ENCODE peak calls at places on chromosomes 1 and 21, in eight cellular contexts. One of them, this sample, is unnamed.

GRCh38 chr1:165173818-165174217 is 182.7 kb downstream of the LMX1A start:
- DNase-seq in breast epithelium: no peak
- DNase-seq in stomach: no peak
- DNase-seq in IMR-90: no peak
- DNase-seq in tibial nerve: no peak
- DNase-seq in esophagus squamous epithelium: no peak
- DNase-seq in heart left ventricle: no peak
- DNase-seq in K562: no peak
- DNase-seq in this sample: no peak

GRCh38 chr21:38306407-38306806 is 49.6 kb downstream of the KCNJ15 start:
- DNase-seq in breast epithelium: no peak
- DNase-seq in stomach: no peak
- DNase-seq in IMR-90: peak; percentile 96
- DNase-seq in tibial nerve: no peak
- DNase-seq in esophagus squamous epithelium: no peak
- DNase-seq in heart left ventricle: no peak
- DNase-seq in K562: no peak
- DNase-seq in this sample: no peak

GRCh38 chr1:161727343-161727924 is 6.1 kb downstream of the FCRLB start:
- DNase-seq in breast epithelium: no peak
- DNase-seq in stomach: no peak
- DNase-seq in IMR-90: peak; percentile 84
- DNase-seq in tibial nerve: peak; percentile 11
- DNase-seq in esophagus squamous epithelium: no peak
- DNase-seq in heart left ventricle: no peak
- DNase-seq in K562: peak; percentile 52
- DNase-seq in this sample: no peak

GRCh38 chr21:33105088-33105487 is 35.1 kb downstream of the OLIG1 start:
- DNase-seq in breast epithelium: no peak
- DNase-seq in stomach: no peak
- DNase-seq in IMR-90: no peak
- DNase-seq in tibial nerve: no peak
- DNase-seq in esophagus squamous epithelium: no peak
- DNase-seq in heart left ventricle: no peak
- DNase-seq in K562: no peak
- DNase-seq in this sample: peak; percentile 26

GRCh38 chr1:169105434-169106094 is 926 bp upstream of the ATP1B1 start:
- DNase-seq in breast epithelium: peak; percentile 80
- DNase-seq in stomach: peak; percentile 96
- DNase-seq in IMR-90: no peak
- DNase-seq in tibial nerve: no peak
- DNase-seq in esophagus squamous epithelium: no peak
- DNase-seq in heart left ventricle: peak; percentile 85
- DNase-seq in K562: peak; percentile 42
- DNase-seq in this sample: peak; percentile 54

GRCh38 chr1:63790989-63791388 is 17.2 kb downstream of the ROR1 start:
- DNase-seq in breast epithelium: no peak
- DNase-seq in stomach: no peak
- DNase-seq in IMR-90: no peak
- DNase-seq in tibial nerve: no peak
- DNase-seq in esophagus squamous epithelium: no peak
- DNase-seq in heart left ventricle: no peak
- DNase-seq in K562: no peak
- DNase-seq in this sample: no peak

GRCh38 chr21:16427587-16428087 is 697.9 kb downstream of the USP25 start:
- DNase-seq in breast epithelium: no peak
- DNase-seq in stomach: no peak
- DNase-seq in IMR-90: no peak
- DNase-seq in tibial nerve: no peak
- DNase-seq in esophagus squamous epithelium: no peak
- DNase-seq in heart left ventricle: no peak
- DNase-seq in K562: no peak
- DNase-seq in this sample: no peak

GRCh38 chr1:181482001-181482430 is 1.3 kb upstream of the CACNA1E start:
- DNase-seq in breast epithelium: no peak
- DNase-seq in stomach: no peak
- DNase-seq in IMR-90: no peak
- DNase-seq in tibial nerve: no peak
- DNase-seq in esophagus squamous epithelium: no peak
- DNase-seq in heart left ventricle: no peak
- DNase-seq in K562: no peak
- DNase-seq in this sample: no peak

GRCh38 chr21:26449161-26449560 is 123.9 kb downstream of the CYYR1 start:
- DNase-seq in breast epithelium: no peak
- DNase-seq in stomach: no peak
- DNase-seq in IMR-90: peak; percentile 43
- DNase-seq in tibial nerve: no peak
- DNase-seq in esophagus squamous epithelium: no peak
- DNase-seq in heart left ventricle: no peak
- DNase-seq in K562: no peak
- DNase-seq in this sample: no peak

GRCh38 chr1:76939107-76939816 is 72.0 kb downstream of the ST6GALNAC5 start:
- DNase-seq in breast epithelium: no peak
- DNase-seq in stomach: no peak
- DNase-seq in IMR-90: peak; percentile 37
- DNase-seq in tibial nerve: no peak
- DNase-seq in esophagus squamous epithelium: no peak
- DNase-seq in heart left ventricle: no peak
- DNase-seq in K562: no peak
- DNase-seq in this sample: no peak

GRCh38 chr1:87084247-87084836 is 169.9 kb downstream of the HS2ST1 start:
- DNase-seq in breast epithelium: no peak
- DNase-seq in stomach: no peak
- DNase-seq in IMR-90: peak; percentile 60
- DNase-seq in tibial nerve: no peak
- DNase-seq in esophagus squamous epithelium: no peak
- DNase-seq in heart left ventricle: no peak
- DNase-seq in K562: peak; percentile 15
- DNase-seq in this sample: no peak

GRCh38 chr21:35051287-35051818 is 2.3 kb upstream of the RUNX1 start:
- DNase-seq in breast epithelium: peak; percentile 69
- DNase-seq in stomach: peak; percentile 89
- DNase-seq in IMR-90: peak; percentile 80
- DNase-seq in tibial nerve: peak; percentile 62
- DNase-seq in esophagus squamous epithelium: peak; percentile 42
- DNase-seq in heart left ventricle: peak; percentile 83
- DNase-seq in K562: peak; percentile 95
- DNase-seq in this sample: peak; percentile 96

GRCh38 chr21:41611966-41612606 is 104.1 kb upstream of the TMPRSS2 start:
- DNase-seq in breast epithelium: peak; percentile 59
- DNase-seq in stomach: peak; percentile 63
- DNase-seq in IMR-90: peak; percentile 15
- DNase-seq in tibial nerve: no peak
- DNase-seq in esophagus squamous epithelium: no peak
- DNase-seq in heart left ventricle: no peak
- DNase-seq in K562: peak; percentile 30
- DNase-seq in this sample: no peak

GRCh38 chr1:19254416-19254815 is 2.8 kb downstream of the MRTO4 start:
- DNase-seq in breast epithelium: no peak
- DNase-seq in stomach: no peak
- DNase-seq in IMR-90: no peak
- DNase-seq in tibial nerve: no peak
- DNase-seq in esophagus squamous epithelium: no peak
- DNase-seq in heart left ventricle: no peak
- DNase-seq in K562: no peak
- DNase-seq in this sample: no peak

GRCh38 chr1:3872546-3872945 is 15.3 kb downstream of the DFFB start:
- DNase-seq in breast epithelium: no peak
- DNase-seq in stomach: no peak
- DNase-seq in IMR-90: no peak
- DNase-seq in tibial nerve: no peak
- DNase-seq in esophagus squamous epithelium: no peak
- DNase-seq in heart left ventricle: no peak
- DNase-seq in K562: no peak
- DNase-seq in this sample: no peak

GRCh38 chr1:15430787-15431570 is 7.3 kb upstream of the CTRC start:
- DNase-seq in breast epithelium: peak; percentile 36
- DNase-seq in stomach: peak; percentile 82
- DNase-seq in IMR-90: peak; percentile 36
- DNase-seq in tibial nerve: peak; percentile 82
- DNase-seq in esophagus squamous epithelium: no peak
- DNase-seq in heart left ventricle: peak; percentile 68
- DNase-seq in K562: peak; percentile 81
- DNase-seq in this sample: peak; percentile 95

GRCh38 chr1:55212349-55213028 is 2.7 kb downstream of the USP24 start:
- DNase-seq in breast epithelium: no peak
- DNase-seq in stomach: no peak
- DNase-seq in IMR-90: no peak
- DNase-seq in tibial nerve: no peak
- DNase-seq in esophagus squamous epithelium: no peak
- DNase-seq in heart left ventricle: no peak
- DNase-seq in K562: no peak
- DNase-seq in this sample: no peak

GRCh38 chr1:89894210-89894668 is 73.4 kb downstream of the LRRC8D start:
- DNase-seq in breast epithelium: no peak
- DNase-seq in stomach: no peak
- DNase-seq in IMR-90: peak; percentile 91
- DNase-seq in tibial nerve: no peak
- DNase-seq in esophagus squamous epithelium: no peak
- DNase-seq in heart left ventricle: no peak
- DNase-seq in K562: peak; percentile 62
- DNase-seq in this sample: no peak

GRCh38 chr1:2314803-2315710 is 76.3 kb downstream of the MORN1 start:
- DNase-seq in breast epithelium: no peak
- DNase-seq in stomach: peak; percentile 37
- DNase-seq in IMR-90: peak; percentile 39
- DNase-seq in tibial nerve: no peak
- DNase-seq in esophagus squamous epithelium: no peak
- DNase-seq in heart left ventricle: peak; percentile 87
- DNase-seq in K562: peak; percentile 62
- DNase-seq in this sample: peak; percentile 94

GRCh38 chr1:33698316-33699035 is 165.4 kb upstream of the HMGB4 start:
- DNase-seq in breast epithelium: no peak
- DNase-seq in stomach: no peak
- DNase-seq in IMR-90: no peak
- DNase-seq in tibial nerve: no peak
- DNase-seq in esophagus squamous epithelium: no peak
- DNase-seq in heart left ventricle: no peak
- DNase-seq in K562: no peak
- DNase-seq in this sample: no peak

DNA sequence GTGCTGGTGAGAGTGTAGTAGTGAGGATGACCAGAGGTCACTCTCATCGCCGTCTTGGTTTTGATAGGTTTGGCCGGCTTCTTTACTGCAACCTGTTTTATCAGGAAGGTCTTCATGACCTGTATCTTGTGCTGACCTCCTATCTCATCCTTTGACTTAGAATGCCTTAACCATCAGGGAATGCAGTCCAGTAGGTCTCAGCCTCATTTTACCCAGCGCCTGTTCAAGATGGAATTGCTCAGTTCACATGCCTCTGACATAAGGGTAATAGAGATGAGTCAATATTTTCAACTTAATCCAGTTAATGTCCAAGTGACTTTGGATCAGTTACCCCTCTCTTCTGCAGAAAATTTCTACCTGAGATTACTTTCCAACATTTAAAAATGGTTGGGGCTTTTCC is 4.6 kb downstream of the NID1 start:
- DNase-seq in breast epithelium: no peak
- DNase-seq in stomach: no peak
- DNase-seq in IMR-90: no peak
- DNase-seq in tibial nerve: no peak
- DNase-seq in esophagus squamous epithelium: no peak
- DNase-seq in heart left ventricle: no peak
- DNase-seq in K562: no peak
- DNase-seq in this sample: no peak
- H3K4me3 ChIP-seq in breast epithelium: no peak overlapping the region
- H3K4me3 ChIP-seq in stomach: peak overlapping the region; percentile 25
- H3K4me3 ChIP-seq in IMR-90: no peak overlapping the region
- H3K4me3 ChIP-seq in tibial nerve: no peak overlapping the region
- H3K4me3 ChIP-seq in esophagus squamous epithelium: no peak overlapping the region
- H3K4me3 ChIP-seq in heart left ventricle: no peak overlapping the region
- H3K4me3 ChIP-seq in K562: no peak overlapping the region
- H3K4me3 ChIP-seq in this sample: no peak overlapping the region

DNA sequence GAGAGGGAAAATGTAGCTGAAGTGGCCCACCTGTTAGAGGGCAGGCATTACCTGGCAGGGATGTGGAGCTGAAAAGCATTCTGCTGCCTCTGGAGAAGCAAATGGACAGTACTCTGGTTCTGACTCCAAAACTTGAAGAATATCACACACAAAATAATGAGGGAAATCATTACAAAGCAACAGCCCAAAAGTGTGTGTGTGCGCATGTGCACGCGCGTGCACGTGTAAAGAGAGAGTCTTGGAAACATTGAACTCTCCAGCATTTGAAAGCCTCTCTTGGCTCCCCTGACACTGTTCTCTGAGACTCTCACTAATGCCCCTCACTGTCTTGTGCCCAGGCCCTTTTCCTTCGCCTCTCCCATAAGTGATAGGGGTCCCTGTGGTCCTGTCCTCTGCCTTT is 2.3 kb upstream of the VTCN1 start:
- DNase-seq in breast epithelium: no peak
- DNase-seq in stomach: no peak
- DNase-seq in IMR-90: no peak
- DNase-seq in tibial nerve: no peak
- DNase-seq in esophagus squamous epithelium: no peak
- DNase-seq in heart left ventricle: no peak
- DNase-seq in K562: no peak
- DNase-seq in this sample: no peak
- TF ChIP-seq POLR2A in breast epithelium: no peak
- TF ChIP-seq POLR2A in stomach: no peak
- TF ChIP-seq POLR2A in IMR-90: no peak
- TF ChIP-seq POLR2A in tibial nerve: no peak
- TF ChIP-seq POLR2A in esophagus squamous epithelium: no peak
- TF ChIP-seq POLR2A in heart left ventricle: no peak
- TF ChIP-seq POLR2A in K562: no peak
- TF ChIP-seq POLR2A in this sample: no peak

DNA sequence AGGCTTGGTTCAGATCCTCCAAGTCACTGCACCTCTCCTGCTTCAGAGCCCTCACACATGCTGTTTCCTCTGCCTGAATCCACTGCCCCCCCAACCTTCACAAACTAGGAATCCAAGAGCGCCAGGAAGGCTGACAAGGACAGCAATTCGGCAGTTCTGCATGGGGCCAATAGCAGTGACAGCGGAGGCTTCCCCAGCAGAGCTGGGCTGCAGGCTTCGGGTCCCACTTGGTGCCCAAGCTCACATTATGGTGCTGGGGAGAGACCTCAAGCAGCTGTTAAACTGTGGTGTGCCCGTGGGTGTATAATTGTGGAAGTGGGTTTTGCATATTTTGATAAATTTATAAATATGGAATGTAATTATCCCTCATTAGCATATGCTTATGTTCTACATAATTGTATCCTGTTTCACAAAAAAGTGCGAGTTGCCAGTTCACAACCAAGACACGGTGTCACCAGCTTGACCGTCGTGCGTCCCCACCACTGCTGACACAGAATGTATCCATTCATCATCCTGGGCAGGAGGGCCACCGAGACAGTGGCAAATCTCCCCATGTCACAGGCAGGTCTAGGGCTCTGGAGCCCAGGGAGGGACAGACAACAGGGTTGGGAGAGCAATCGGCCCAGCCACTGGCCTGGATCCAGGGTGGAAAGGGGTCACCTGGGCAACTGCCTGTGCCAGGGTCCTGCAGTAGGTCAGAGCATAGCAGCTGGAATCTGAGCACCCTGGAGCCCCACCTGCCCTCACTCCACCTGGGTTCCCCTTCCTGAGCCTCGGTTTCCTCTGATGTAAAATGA is 81.6 kb downstream of the MATN1 start:
- DNase-seq in breast epithelium: no peak
- DNase-seq in stomach: no peak
- DNase-seq in IMR-90: no peak
- DNase-seq in tibial nerve: no peak
- DNase-seq in esophagus squamous epithelium: no peak
- DNase-seq in heart left ventricle: no peak
- DNase-seq in K562: no peak
- DNase-seq in this sample: no peak
- TF ChIP-seq CTCF in breast epithelium: no peak
- TF ChIP-seq CTCF in stomach: no peak
- TF ChIP-seq CTCF in IMR-90: no peak
- TF ChIP-seq CTCF in tibial nerve: no peak
- TF ChIP-seq CTCF in esophagus squamous epithelium: no peak
- TF ChIP-seq CTCF in heart left ventricle: no peak
- TF ChIP-seq CTCF in K562: no peak
- TF ChIP-seq CTCF in this sample: no peak

GRCh38 chr1:40984531-40984930 is 5.0 kb downstream of the CTPS1 start:
- DNase-seq in breast epithelium: no peak
- DNase-seq in stomach: no peak
- DNase-seq in IMR-90: no peak
- DNase-seq in tibial nerve: no peak
- DNase-seq in esophagus squamous epithelium: no peak
- DNase-seq in heart left ventricle: no peak
- DNase-seq in K562: no peak
- DNase-seq in this sample: no peak
- H3K4me3 ChIP-seq in breast epithelium: no peak overlapping the region
- H3K4me3 ChIP-seq in stomach: no peak overlapping the region
- H3K4me3 ChIP-seq in IMR-90: no peak overlapping the region
- H3K4me3 ChIP-seq in tibial nerve: no peak overlapping the region
- H3K4me3 ChIP-seq in esophagus squamous epithelium: no peak overlapping the region
- H3K4me3 ChIP-seq in heart left ventricle: no peak overlapping the region
- H3K4me3 ChIP-seq in K562: no peak overlapping the region
- H3K4me3 ChIP-seq in this sample: no peak overlapping the region